ENCODE peak calls at places on chromosomes 6 and 20, in four cellular contexts. P is AG04449, I is nephron progenitor cell, L is colonic mucosa. B is an unnamed sample.

GRCh38 chr6:107116328-107116892 is 1.1 kb upstream of the BEND3 start:
- DNase-seq in P (no peak), I (peak; percentile 39), L (peak; percentile 73), B (no peak)

GRCh38 chr6:1613631-1614447 is 4.1 kb downstream of the FOXC1 start:
- DNase-seq in P (no peak), I (peak; percentile 83), L (no peak), B (no peak)

GRCh38 chr6:131917763-131918649 is 33.2 kb downstream of the CCN2 start:
- DNase-seq in P (no peak), I (no peak), L (no peak), B (no peak)

GRCh38 chr6:99241905-99242534 is 107.5 kb downstream of the FAXC start:
- DNase-seq in P (peak; percentile 5), I (peak; percentile 23), L (no peak), B (no peak)

GRCh38 chr20:3473944-3474343 is 3.1 kb downstream of the ATRN start:
- DNase-seq in P (no peak), I (no peak), L (no peak), B (no peak)

GRCh38 chr6:64383277-64383676 is 747.7 kb downstream of the PHF3 start:
- DNase-seq in P (no peak), I (no peak), L (no peak), B (no peak)

GRCh38 chr6:162177733-162178132 is 549.8 kb downstream of the PRKN start:
- DNase-seq in P (no peak), I (peak; percentile 6), L (no peak), B (peak; percentile 3)

GRCh38 chr20:57893364-57894001 is 183.7 kb upstream of the PMEPA1 start:
- DNase-seq in P (no peak), I (no peak), L (no peak), B (no peak)

GRCh38 chr6:29729774-29730328 is 6.6 kb downstream of the HLA-F start:
- DNase-seq in P (no peak), I (no peak), L (no peak), B (no peak)

GRCh38 chr6:56361812-56362211 is 114.4 kb upstream of the COL21A1 start:
- DNase-seq in P (no peak), I (no peak), L (no peak), B (no peak)

GRCh38 chr6:170365581-170365980 is 59.0 kb downstream of the FAM120B start:
- DNase-seq in P (no peak), I (no peak), L (no peak), B (no peak)

GRCh38 chr6:169073311-169073710 is 180.3 kb downstream of the THBS2 start:
- DNase-seq in P (peak; percentile 98), I (no peak), L (no peak), B (peak; percentile 92)

GRCh38 chr6:134691180-134691579 is 258.7 kb downstream of the ALDH8A1 start:
- DNase-seq in P (no peak), I (no peak), L (no peak), B (no peak)
- TF ChIP-seq CTCF in P (no peak), I (no peak), L (no peak), B (no peak)

DNA sequence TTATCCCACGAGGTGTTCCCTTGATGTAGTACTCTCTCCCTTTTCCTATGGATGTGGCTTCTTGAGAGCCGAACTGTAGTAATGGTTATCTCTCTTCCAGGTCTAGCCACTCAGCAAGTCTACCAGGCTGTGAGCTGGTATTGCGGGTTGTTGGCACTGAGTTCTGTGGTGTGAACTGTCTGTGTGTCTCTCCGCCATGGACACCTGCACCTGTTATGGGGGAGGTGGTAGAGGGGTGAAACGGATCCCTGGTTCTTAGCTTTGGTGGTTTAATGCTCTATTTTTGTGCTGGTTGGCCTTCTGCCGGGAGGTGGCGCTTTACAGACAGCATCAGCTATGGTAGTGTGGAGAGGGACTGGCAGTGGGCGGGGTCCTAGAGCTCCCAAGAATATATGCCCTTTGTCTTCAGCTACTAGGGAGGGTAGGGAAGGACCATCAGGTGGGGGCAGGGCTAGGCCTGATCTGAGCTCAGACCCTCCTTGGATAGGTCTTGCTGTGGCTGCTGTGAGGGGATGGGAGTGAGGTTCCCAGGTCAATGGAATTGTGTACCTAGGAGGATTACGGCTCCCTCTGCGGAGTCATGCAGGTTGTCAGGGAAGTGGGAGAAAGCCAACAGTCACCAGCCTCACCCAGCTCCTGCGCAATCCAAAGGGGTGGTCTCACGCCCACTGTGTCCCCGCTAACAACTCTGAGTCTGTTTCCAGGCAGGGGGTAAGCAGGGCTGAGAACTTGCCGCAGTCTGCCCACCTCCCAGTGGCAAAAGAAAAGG is 154.2 kb downstream of the CCDC170 start:
- DNase-seq in P (no peak), I (peak; percentile 56), L (no peak), B (no peak)
- TF ChIP-seq CTCF in P (no peak), I (peak; percentile 33), L (no peak), B (peak; percentile 10)

GRCh38 chr6:145213614-145214013 is 521.7 kb downstream of the EPM2A start:
- DNase-seq in P (no peak), I (no peak), L (no peak), B (no peak)
- TF ChIP-seq CTCF in P (no peak), I (no peak), L (no peak), B (no peak)

DNA sequence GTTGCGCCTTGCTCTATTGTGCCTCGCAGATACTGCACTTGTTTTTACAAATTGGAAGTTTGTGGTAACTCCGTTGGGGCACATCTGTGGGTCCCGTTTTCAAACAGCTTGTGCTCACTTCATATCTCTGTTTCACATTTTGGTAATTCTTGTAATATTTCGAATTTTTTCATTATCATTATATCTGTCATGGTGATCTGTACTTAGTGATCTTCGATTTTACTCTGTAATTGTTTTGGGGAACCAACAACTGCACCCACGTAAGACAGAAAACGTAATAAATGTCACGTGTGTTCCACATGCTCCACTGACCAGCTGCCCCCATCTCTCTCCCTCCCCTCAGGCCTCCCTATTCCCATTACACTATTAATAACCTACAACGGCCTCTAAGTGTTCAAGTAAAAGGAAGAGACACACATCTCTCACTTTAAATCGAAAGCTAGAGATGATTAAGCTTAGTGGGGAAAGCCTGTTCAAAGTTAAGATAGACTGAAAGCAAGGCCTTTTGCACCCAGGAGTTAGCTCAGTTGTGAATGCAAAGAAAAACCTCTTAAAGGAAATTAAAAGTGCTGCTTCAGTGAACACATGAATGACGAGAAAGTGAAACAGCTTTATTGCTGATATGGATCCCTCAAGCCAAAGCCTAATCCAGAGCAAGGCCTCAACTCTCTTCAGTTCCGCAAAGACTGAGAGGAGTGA is 26.9 kb downstream of the TTLL2 start:
- DNase-seq in P (no peak), I (no peak), L (no peak), B (no peak)
- TF ChIP-seq CTCF in P (no peak), I (no peak), L (no peak), B (no peak)

GRCh38 chr20:40945189-40945588 is 83.4 kb upstream of the TOP1 start:
- DNase-seq in P (no peak), I (no peak), L (no peak), B (no peak)
- TF ChIP-seq CTCF in P (no peak), I (no peak), L (no peak), B (no peak)

GRCh38 chr6:46748940-46749503 is 2.3 kb downstream of the ANKRD66 start:
- DNase-seq in P (no peak), I (no peak), L (no peak), B (no peak)
- TF ChIP-seq CTCF in P (no peak), I (no peak), L (no peak), B (no peak)

DNA sequence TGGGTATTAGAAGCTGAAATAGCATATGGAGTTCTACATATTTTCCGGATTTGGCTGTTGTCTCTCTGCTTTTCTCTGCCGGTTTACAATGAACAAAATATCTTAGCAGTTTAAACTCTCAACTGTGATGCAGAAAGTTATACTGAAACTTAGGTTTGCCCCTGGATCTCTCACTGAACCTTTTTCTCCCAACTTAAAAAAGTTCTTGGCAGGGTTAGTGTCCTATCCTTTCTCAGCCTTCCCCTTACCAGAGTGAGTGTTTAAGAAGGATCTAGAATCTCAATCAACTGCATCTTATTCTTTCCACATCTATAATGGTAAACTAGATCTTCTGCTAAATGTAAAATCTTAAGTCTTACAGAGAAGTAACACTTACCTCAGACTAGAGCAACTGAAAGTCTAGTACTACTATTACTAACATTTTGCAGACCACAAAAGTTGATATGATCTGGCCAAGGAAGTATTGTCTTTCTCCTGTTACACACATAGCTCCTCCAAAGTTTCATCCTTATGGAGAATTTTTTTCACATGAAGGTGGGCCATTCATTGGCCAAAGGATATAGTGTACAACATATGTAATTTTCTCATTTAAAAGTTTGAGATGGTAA is 392.3 kb upstream of the RUNX2 start:
- DNase-seq in P (no peak), I (no peak), L (no peak), B (no peak)
- TF ChIP-seq CTCF in P (no peak), I (no peak), L (no peak), B (no peak)

DNA sequence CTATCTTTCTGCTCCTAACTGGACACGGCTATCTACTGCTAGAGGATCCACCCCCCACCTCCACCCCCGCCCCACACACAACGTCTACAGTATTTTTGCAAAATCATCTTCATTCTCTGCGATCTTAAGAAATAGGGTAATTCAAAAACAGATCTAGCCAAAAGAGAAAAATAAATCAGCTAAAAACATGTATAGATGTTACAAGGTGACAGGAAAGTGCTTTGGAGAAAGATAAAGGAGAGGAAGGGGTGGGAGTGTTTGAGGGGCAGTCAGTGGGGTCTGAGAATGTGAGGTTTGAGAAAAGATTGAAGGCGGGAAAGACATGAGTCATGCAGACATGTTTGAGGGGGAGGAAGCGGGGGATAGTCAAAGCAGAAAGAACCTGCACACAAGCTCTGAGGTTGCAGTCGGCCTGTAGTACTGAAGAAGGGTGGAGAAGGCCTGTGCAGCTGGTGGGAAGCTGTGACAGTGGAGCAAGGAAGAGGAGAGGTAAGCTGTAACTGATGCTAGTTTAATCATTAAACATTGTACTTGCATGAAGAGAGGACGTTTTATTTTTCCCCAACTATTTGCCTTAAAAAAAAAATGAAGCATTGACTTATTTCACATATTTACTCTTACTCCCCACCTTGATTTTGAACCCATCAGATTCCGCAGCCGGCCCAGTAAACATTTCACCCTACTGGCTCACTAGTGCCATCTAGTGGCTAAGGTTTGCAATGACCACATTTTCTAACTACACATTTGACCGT is 332.6 kb downstream of the ADGRB3 start:
- DNase-seq in P (peak; percentile 3), I (peak; percentile 79), L (peak; percentile 67), B (no peak)
- TF ChIP-seq CTCF in P (peak; percentile 79), I (peak; percentile 94), L (peak; percentile 79), B (peak; percentile 91)

DNA sequence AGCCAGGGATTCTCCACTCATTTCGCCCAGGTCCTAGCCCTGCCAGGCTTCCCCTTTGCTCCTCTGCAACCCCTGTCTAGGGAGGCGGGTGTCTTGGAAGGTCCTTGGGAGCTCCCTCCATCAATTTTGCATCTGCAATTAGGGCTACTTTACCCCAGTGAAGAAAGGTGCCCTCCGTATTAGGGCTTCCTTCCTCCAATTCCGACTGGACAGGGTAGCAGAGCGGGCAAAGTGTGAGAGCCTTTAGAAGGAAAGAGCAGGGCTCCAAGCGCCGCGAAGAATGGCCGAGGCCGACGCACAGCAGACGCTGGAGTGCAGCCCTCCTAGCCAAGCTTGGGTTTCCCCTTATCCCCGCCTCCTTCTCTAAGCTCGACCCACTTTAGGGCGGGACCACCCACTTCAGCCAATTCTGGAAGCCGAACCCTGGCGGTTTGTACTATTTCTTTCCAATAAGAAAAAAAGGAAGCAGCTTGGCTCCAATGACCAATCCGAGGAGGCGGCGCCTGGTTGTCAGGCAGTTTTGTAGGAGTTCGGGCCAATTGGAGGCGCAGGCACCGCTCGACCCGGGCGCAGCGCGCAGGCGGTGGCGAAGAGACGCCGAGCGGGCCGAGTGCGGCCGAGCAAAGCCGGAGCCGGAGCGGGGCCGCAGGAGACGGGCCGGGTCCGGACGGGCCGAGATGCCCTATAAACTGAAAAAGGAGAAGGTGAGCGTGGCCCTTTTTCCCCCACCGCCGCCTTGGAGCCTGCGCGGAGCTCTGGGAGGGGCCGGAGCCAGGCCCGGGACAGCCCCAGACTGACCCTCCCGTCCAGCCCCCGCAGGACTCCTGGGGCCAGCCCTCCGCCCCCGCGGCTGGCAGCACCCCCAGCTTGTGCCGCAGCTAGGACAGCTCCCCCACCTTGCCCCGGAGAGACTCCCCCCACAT is at the start of gene PPP2R5D:
- DNase-seq in P (peak; percentile 93), I (peak; percentile 95), L (peak; percentile 98), B (peak; percentile 96)
- TF ChIP-seq CTCF in P (no peak), I (no peak), L (no peak), B (no peak)